ENCODE peak calls at places on chromosomes 16 and 17, in eight cellular contexts. W, T, B, K, G, L, F and C are unnamed samples.

GRCh38 chr17:70797166-70797565 is 627.8 kb downstream of the KCNJ2 start:
- DNase-seq in T (no peak), F (no peak), W (no peak), K (no peak), L (peak; percentile 69), G (no peak), B (no peak), C (no peak)

GRCh38 chr17:63433746-63434591 is 12.1 kb downstream of the CYB561 start:
- DNase-seq in K (peak; percentile 93), T (peak; percentile 87), L (peak; percentile 96), W (peak; percentile 89), F (no peak), G (peak; percentile 80), B (peak; percentile 89), C (no peak)

GRCh38 chr16:19861069-19861468 is 23.6 kb downstream of the GPRC5B start:
- DNase-seq in F (no peak), B (no peak), K (no peak), W (no peak), T (no peak), L (no peak), G (no peak), C (no peak)

GRCh38 chr16:24717411-24717810 is 12.0 kb upstream of the TNRC6A start:
- DNase-seq in T (peak; percentile 47), K (no peak), L (peak; percentile 94), B (no peak), G (no peak), F (no peak), W (no peak), C (no peak)

GRCh38 chr17:44417553-44417952 is 28.1 kb upstream of the ITGA2B start:
- DNase-seq in F (no peak), W (peak; percentile 40), G (no peak), K (no peak), B (no peak), L (peak; percentile 61), T (no peak), C (no peak)

GRCh38 chr17:70327723-70328122 is 158.4 kb downstream of the KCNJ2 start:
- DNase-seq in W (no peak), B (no peak), L (no peak), K (no peak), F (no peak), T (no peak), G (no peak), C (no peak)

GRCh38 chr17:142102-142661 is 4.8 kb downstream of the SCGB1C2 start:
- DNase-seq in W (peak; percentile 44), K (peak; percentile 56), B (no peak), T (no peak), L (peak; percentile 8), G (no peak), F (peak; percentile 26), C (peak; percentile 43)

GRCh38 chr17:14699569-14700190 is 398.8 kb downstream of the HS3ST3B1 start:
- DNase-seq in F (no peak), K (no peak), T (no peak), B (no peak), L (no peak), G (no peak), W (no peak), C (no peak)

GRCh38 chr17:19397556-19398041 is 10.6 kb upstream of the MFAP4 start:
- DNase-seq in K (no peak), G (no peak), B (no peak), F (no peak), T (no peak), L (no peak), W (peak; percentile 45), C (no peak)

GRCh38 chr17:80277751-80278671 is 17.4 kb downstream of the RNF213 start:
- DNase-seq in L (no peak), W (no peak), K (no peak), T (no peak), F (no peak), B (no peak), G (no peak), C (no peak)

GRCh38 chr16:89573826-89574680 is 1.5 kb upstream of the CPNE7 start:
- DNase-seq in G (no peak), L (no peak), B (no peak), W (no peak), T (no peak), F (no peak), K (no peak), C (no peak)
- H3K4me3 ChIP-seq in G (peak overlapping the region; percentile 36), L (no peak overlapping the region), B (peak overlapping the region; percentile 56), W (no peak overlapping the region), T (peak overlapping the region; percentile 34), F (peak overlapping the region; percentile 35), K (no peak overlapping the region), C (no peak overlapping the region)

GRCh38 chr17:81870978-81871386 is at the start of gene ARHGDIA:
- DNase-seq in G (no peak), B (no peak), K (no peak), T (no peak), W (peak; percentile 97), F (no peak), L (no peak), C (no peak)

GRCh38 chr17:81868674-81869220 is 2.4 kb downstream of the ARHGDIA start:
- DNase-seq in F (no peak), K (peak; percentile 76), W (peak; percentile 69), G (no peak), T (no peak), L (peak; percentile 92), B (no peak), C (no peak)

GRCh38 chr17:81869221-81870154 is 1.6 kb downstream of the ARHGDIA start:
- DNase-seq in F (peak; percentile 48), G (peak; percentile 58), K (no peak), L (peak; percentile 50), B (no peak), W (peak; percentile 60), T (no peak), C (peak; percentile 42)

GRCh38 chr17:81871387-81872120 is 417 bp upstream of the ARHGDIA start:
- DNase-seq in K (peak; percentile 96), W (peak; percentile 62), T (peak; percentile 92), B (peak; percentile 95), G (peak; percentile 97), F (peak; percentile 96), L (peak; percentile 92), C (peak; percentile 96)

GRCh38 chr17:81870155-81870977 is 771 bp downstream of the ARHGDIA start:
- DNase-seq in B (no peak), F (peak; percentile 43), T (no peak), W (peak; percentile 49), G (peak; percentile 45), K (no peak), L (peak; percentile 58), C (no peak)
- H3K4me1 ChIP-seq in B (peaks cover 74% of the 10 kb centered on the region), F (peaks cover 41% of the 10 kb centered on the region), T (peaks cover 27% of the 10 kb centered on the region), W (peaks cover 61% of the 10 kb centered on the region), G (peaks cover 42% of the 10 kb centered on the region), K (peaks cover 18% of the 10 kb centered on the region), L (peaks cover 44% of the 10 kb centered on the region), C (peaks cover 28% of the 10 kb centered on the region)

GRCh38 chr16:2533912-2534311 is 2.7 kb upstream of the CEMP1 start:
- DNase-seq in G (no peak), W (no peak), L (no peak), F (no peak), K (no peak), T (no peak), B (no peak), C (no peak)

GRCh38 chr16:2537451-2538379 is at the start of gene PDPK1:
- DNase-seq in T (peak; percentile 85), B (peak; percentile 95), K (peak; percentile 96), F (peak; percentile 91), L (peak; percentile 97), W (peak; percentile 94), G (peak; percentile 95), C (peak; percentile 97)

GRCh38 chr16:2531696-2532493 is 687 bp upstream of the CEMP1 start:
- DNase-seq in L (peak; percentile 98), G (peak; percentile 98), K (peak; percentile 99), W (peak; percentile 99), B (peak; percentile 99), T (peak; percentile 98), F (peak; percentile 97), C (peak; percentile 97)

GRCh38 chr16:2532494-2533141 is 1.4 kb upstream of the CEMP1 start:
- DNase-seq in T (peak; percentile 58), W (peak; percentile 91), B (peak; percentile 57), K (peak; percentile 85), G (peak; percentile 59), L (peak; percentile 61), F (peak; percentile 55), C (peak; percentile 64)

GRCh38 chr16:2535644-2536021 is 2.2 kb upstream of the PDPK1 start:
- DNase-seq in W (no peak), T (no peak), B (no peak), L (peak; percentile 66), G (no peak), F (no peak), K (peak; percentile 80), C (no peak)
- H3K27ac ChIP-seq in W (peak overlapping the region; percentile 41), T (peak overlapping the region; percentile 88), B (peak overlapping the region; percentile 92), L (no peak overlapping the region), G (peak overlapping the region; percentile 9), F (no peak overlapping the region), K (peak overlapping the region; percentile 44), C (no peak overlapping the region)

GRCh38 chr17:38742431-38743308 is 5.5 kb downstream of the PCGF2 start:
- DNase-seq in L (peak; percentile 93), F (no peak), W (peak; percentile 82), G (no peak), T (no peak), K (peak; percentile 83), B (no peak), C (no peak)
- H3K4me3 ChIP-seq in L (no peak overlapping the region), F (no peak overlapping the region), W (no peak overlapping the region), G (no peak overlapping the region), T (no peak overlapping the region), K (no peak overlapping the region), B (peak overlapping the region; percentile 24), C (no peak overlapping the region)

GRCh38 chr16:4371481-4372314 is at the start of gene VASN:
- DNase-seq in T (peak; percentile 83), L (peak; percentile 87), B (peak; percentile 83), K (peak; percentile 91), W (peak; percentile 85), F (peak; percentile 80), G (peak; percentile 86), C (peak; percentile 78)
- H3K4me1 ChIP-seq in T (peaks cover 69% of the 10 kb centered on the region), L (peaks cover 40% of the 10 kb centered on the region), B (peaks cover 80% of the 10 kb centered on the region), K (peaks cover 22% of the 10 kb centered on the region), W (peaks cover 54% of the 10 kb centered on the region), F (peaks cover 19% of the 10 kb centered on the region), G (peaks cover 54% of the 10 kb centered on the region), C (peaks cover 15% of the 10 kb centered on the region)

DNA sequence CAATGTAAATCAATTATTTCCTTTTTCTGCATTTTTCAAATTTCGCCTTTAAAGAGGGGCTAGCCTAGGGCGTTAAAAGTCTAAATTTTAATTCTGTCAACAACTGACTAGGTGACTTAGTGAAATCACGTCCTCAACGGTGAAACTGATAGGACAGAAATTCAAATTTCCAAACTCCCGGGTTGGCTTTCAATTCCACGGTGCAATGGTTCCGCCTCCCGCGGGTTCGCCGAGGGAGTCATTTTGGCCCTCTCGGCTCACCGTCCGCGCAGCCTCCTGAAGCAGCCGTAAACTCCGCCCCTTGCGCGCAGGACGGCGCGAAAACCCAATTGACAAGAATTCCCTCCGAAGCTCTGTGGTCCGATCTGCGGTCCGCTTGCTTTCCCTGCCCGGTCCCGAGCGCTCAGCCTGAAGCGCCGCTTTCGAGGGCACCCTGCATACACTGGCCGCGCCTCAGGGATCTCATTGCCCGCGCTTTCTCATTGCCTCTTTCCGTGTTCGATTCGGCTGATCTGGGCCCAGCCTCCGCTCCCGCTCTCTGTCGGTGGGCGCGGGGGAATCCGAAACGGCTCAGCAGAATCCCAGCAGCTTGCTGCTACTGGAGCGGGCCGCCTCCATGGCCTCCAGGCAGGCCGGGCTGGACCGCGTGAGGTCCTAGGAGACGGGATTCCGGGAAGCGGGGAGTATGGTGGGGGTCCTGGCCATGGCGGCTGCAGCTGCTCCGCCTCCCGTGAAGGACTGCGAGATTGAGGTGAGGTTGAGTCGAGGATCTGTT is at the start of gene ATAD5:
- DNase-seq in T (peak; percentile 78), G (peak; percentile 91), L (peak; percentile 94), W (peak; percentile 89), B (peak; percentile 93), K (peak; percentile 95), F (peak; percentile 85), C (peak; percentile 87)
- H3K27ac ChIP-seq in T (peak within 1 kb of the TSS; percentile 58), G (peak within 1 kb of the TSS; percentile 23), L (peak within 1 kb of the TSS; percentile 84), W (peak within 1 kb of the TSS; percentile 33), B (peak within 1 kb of the TSS; percentile 26), K (no peak within 1 kb of the TSS), F (peak within 1 kb of the TSS; percentile 41), C (peak within 1 kb of the TSS; percentile 75)